ENCODE peak calls at places on chromosome 18, in four cellular contexts. Q, K, L and F are unnamed samples.

GRCh38 chr18:2531751-2532150 is 39.6 kb downstream of the METTL4 start:
- DNase-seq in Q (no peak), K (no peak), L (no peak), F (no peak)

GRCh38 chr18:23538870-23539269 is 35.6 kb downstream of the RMC1 start:
- DNase-seq in Q (no peak), K (no peak), L (no peak), F (no peak)

GRCh38 chr18:53991202-53991601 is 233.3 kb downstream of the MBD2 start:
- DNase-seq in Q (no peak), K (no peak), L (no peak), F (no peak)

GRCh38 chr18:59268127-59268721 is 5.0 kb downstream of the RAX start:
- DNase-seq in Q (no peak), K (no peak), L (no peak), F (no peak)

GRCh38 chr18:59512025-59512710 is 153.1 kb upstream of the LMAN1 start:
- DNase-seq in Q (no peak), K (no peak), L (no peak), F (no peak)

GRCh38 chr18:23784811-23785245 is 95.6 kb downstream of the LAMA3 start:
- DNase-seq in Q (no peak), K (no peak), L (no peak), F (no peak)

GRCh38 chr18:74281639-74282358 is 10.0 kb downstream of the CYB5A start:
- DNase-seq in Q (no peak), K (no peak), L (no peak), F (no peak)

GRCh38 chr18:7291046-7291445 is 60.2 kb downstream of the LRRC30 start:
- DNase-seq in Q (no peak), K (no peak), L (no peak), F (no peak)

GRCh38 chr18:24153397-24153796 is 14.5 kb downstream of the CABYR start:
- DNase-seq in Q (no peak), K (no peak), L (no peak), F (no peak)

GRCh38 chr18:12030667-12031066 is 49.4 kb downstream of the IMPA2 start:
- DNase-seq in Q (no peak), K (no peak), L (peak; percentile 3), F (no peak)

GRCh38 chr18:46916551-46917107 is 678 bp downstream of the PIAS2 start:
- DNase-seq in Q (no peak), K (peak; percentile 39), L (no peak), F (no peak)

GRCh38 chr18:40926679-40927078 is 1028.4 kb upstream of the PIK3C3 start:
- DNase-seq in Q (no peak), K (no peak), L (no peak), F (no peak)

GRCh38 chr18:47601608-47602272 is 328.7 kb downstream of the SMAD2 start:
- DNase-seq in Q (no peak), K (peak; percentile 30), L (no peak), F (peak; percentile 47)

GRCh38 chr18:13539050-13539449 is 187.3 kb downstream of the FAM210A start:
- DNase-seq in Q (no peak), K (no peak), L (no peak), F (peak; percentile 12)

DNA sequence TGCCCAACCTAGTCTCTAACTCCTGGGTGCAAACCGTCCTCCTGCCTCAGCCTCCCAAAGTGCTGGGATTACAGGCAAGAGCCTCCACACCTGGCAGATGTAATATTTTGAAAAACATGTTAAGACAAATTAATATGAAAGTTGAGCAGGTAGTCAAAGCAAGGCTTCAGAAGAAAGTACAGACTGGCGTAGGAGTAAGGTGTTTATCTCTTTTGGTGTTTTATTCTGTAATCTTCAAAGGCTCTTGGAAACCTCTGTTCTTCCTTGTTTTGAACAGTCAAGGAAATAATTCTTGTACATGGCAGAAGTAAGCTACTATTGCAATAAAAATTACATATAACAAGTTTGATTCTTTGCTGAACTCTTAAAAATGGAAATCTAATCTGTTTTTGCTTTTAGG is 5.3 kb downstream of the RNF138 start:
- DNase-seq in Q (no peak), K (no peak), L (no peak), F (no peak)
- H3K4me1 ChIP-seq in Q (no peaks in the 10 kb centered on the region), K (no peaks in the 10 kb centered on the region), L (peaks cover 31% of the 10 kb centered on the region), F (peaks cover 56% of the 10 kb centered on the region)

DNA sequence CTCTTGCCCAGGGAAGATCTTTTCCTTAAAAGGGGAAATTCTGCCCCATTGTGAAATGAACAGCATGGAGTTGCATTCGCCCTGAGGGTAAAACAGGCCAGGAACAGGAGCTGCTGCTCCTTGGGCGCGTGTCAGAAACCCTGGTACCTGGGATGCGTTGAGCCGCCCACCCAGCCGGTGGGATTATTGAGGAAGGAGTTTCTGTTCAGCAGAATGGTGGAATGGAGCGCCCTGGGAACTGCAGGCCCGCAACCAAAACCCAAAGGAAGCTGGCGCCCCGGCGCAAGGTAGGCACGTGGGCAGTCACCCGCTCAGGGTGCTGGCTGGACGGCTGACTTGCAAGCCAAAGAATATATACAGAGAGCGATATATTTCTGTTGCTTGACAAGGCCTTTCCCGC is 73.5 kb downstream of the MTCL1 start:
- DNase-seq in Q (no peak), K (no peak), L (no peak), F (no peak)
- H3K4me1 ChIP-seq in Q (no peaks in the 10 kb centered on the region), K (no peaks in the 10 kb centered on the region), L (no peaks in the 10 kb centered on the region), F (peaks cover 5% of the 10 kb centered on the region)

GRCh38 chr18:79420033-79420745 is 24.5 kb downstream of the NFATC1 start:
- DNase-seq in Q (no peak), K (no peak), L (no peak), F (no peak)
- H3K4me1 ChIP-seq in Q (no peaks in the 10 kb centered on the region), K (no peaks in the 10 kb centered on the region), L (no peaks in the 10 kb centered on the region), F (peaks cover 12% of the 10 kb centered on the region)

GRCh38 chr18:22046473-22046872 is 122.9 kb upstream of the GATA6 start:
- DNase-seq in Q (no peak), K (no peak), L (no peak), F (no peak)

GRCh38 chr18:22047485-22047884 is 121.9 kb upstream of the GATA6 start:
- DNase-seq in Q (no peak), K (no peak), L (no peak), F (no peak)

GRCh38 chr18:22044474-22045220 is 124.7 kb upstream of the GATA6 start:
- DNase-seq in Q (no peak), K (no peak), L (no peak), F (no peak)

GRCh38 chr18:22043837-22044236 is 125.6 kb upstream of the GATA6 start:
- DNase-seq in Q (no peak), K (no peak), L (no peak), F (no peak)

GRCh38 chr18:22045221-22045918 is 124.0 kb upstream of the GATA6 start:
- DNase-seq in Q (no peak), K (no peak), L (no peak), F (no peak)
- H3K4me1 ChIP-seq in Q (no peaks in the 10 kb centered on the region), K (no peaks in the 10 kb centered on the region), L (no peaks in the 10 kb centered on the region), F (no peaks in the 10 kb centered on the region)